ENCODE peak calls at places on chromosome 16, in six cellular contexts. One of them, this sample, is unnamed.

GRCh38 chr16:25012525-25012991 is 2.6 kb downstream of the ARHGAP17 start:
- DNase-seq in lung microvascular endothelial cell: peak; percentile 26
- DNase-seq in HT-29: peak; percentile 60
- DNase-seq in CD4-positive, CD25-positive, alpha-beta regulatory T cell: no peak
- DNase-seq in ELR: peak; percentile 80
- DNase-seq in neural progenitor cell: no peak
- DNase-seq in this sample: no peak

GRCh38 chr16:25464058-25464457 is 206.4 kb upstream of the ZKSCAN2 start:
- DNase-seq in HT-29: no peak
- DNase-seq in CD4-positive, CD25-positive, alpha-beta regulatory T cell: no peak
- DNase-seq in neural progenitor cell: no peak
- DNase-seq in lung microvascular endothelial cell: no peak
- DNase-seq in ELR: no peak
- DNase-seq in this sample: no peak

GRCh38 chr16:6081320-6081976 is 983.9 kb upstream of the EEF2KMT start:
- DNase-seq in CD4-positive, CD25-positive, alpha-beta regulatory T cell: no peak
- DNase-seq in neural progenitor cell: peak; percentile 59
- DNase-seq in ELR: peak; percentile 0
- DNase-seq in lung microvascular endothelial cell: no peak
- DNase-seq in HT-29: peak; percentile 64
- DNase-seq in this sample: no peak

GRCh38 chr16:66898207-66898606 is 17.9 kb downstream of the PDP2 start:
- DNase-seq in CD4-positive, CD25-positive, alpha-beta regulatory T cell: no peak
- DNase-seq in HT-29: no peak
- DNase-seq in ELR: peak; percentile 51
- DNase-seq in lung microvascular endothelial cell: no peak
- DNase-seq in neural progenitor cell: no peak
- DNase-seq in this sample: no peak

GRCh38 chr16:70661918-70662641 is 15.7 kb downstream of the IL34 start:
- DNase-seq in lung microvascular endothelial cell: no peak
- DNase-seq in neural progenitor cell: no peak
- DNase-seq in ELR: no peak
- DNase-seq in HT-29: no peak
- DNase-seq in CD4-positive, CD25-positive, alpha-beta regulatory T cell: no peak
- DNase-seq in this sample: no peak

GRCh38 chr16:83501481-83501880 is 306.3 kb upstream of the HSBP1 start:
- DNase-seq in ELR: peak; percentile 40
- DNase-seq in neural progenitor cell: no peak
- DNase-seq in CD4-positive, CD25-positive, alpha-beta regulatory T cell: no peak
- DNase-seq in HT-29: no peak
- DNase-seq in lung microvascular endothelial cell: no peak
- DNase-seq in this sample: no peak

GRCh38 chr16:24013733-24014645 is 178.2 kb downstream of the PRKCB start:
- DNase-seq in lung microvascular endothelial cell: no peak
- DNase-seq in neural progenitor cell: no peak
- DNase-seq in ELR: no peak
- DNase-seq in HT-29: no peak
- DNase-seq in CD4-positive, CD25-positive, alpha-beta regulatory T cell: no peak
- DNase-seq in this sample: no peak

GRCh38 chr16:12826559-12826958 is 22.9 kb upstream of the CPPED1 start:
- DNase-seq in ELR: no peak
- DNase-seq in lung microvascular endothelial cell: no peak
- DNase-seq in HT-29: no peak
- DNase-seq in CD4-positive, CD25-positive, alpha-beta regulatory T cell: no peak
- DNase-seq in neural progenitor cell: no peak
- DNase-seq in this sample: no peak

GRCh38 chr16:89330177-89330856 is 112.8 kb downstream of the ZNF778 start:
- DNase-seq in neural progenitor cell: no peak
- DNase-seq in HT-29: peak; percentile 84
- DNase-seq in CD4-positive, CD25-positive, alpha-beta regulatory T cell: peak; percentile 39
- DNase-seq in lung microvascular endothelial cell: peak; percentile 93
- DNase-seq in ELR: peak; percentile 84
- DNase-seq in this sample: no peak

GRCh38 chr16:22188595-22189442 is 17.3 kb upstream of the EEF2K start:
- DNase-seq in ELR: peak; percentile 80
- DNase-seq in neural progenitor cell: peak; percentile 87
- DNase-seq in CD4-positive, CD25-positive, alpha-beta regulatory T cell: peak; percentile 58
- DNase-seq in HT-29: peak; percentile 90
- DNase-seq in lung microvascular endothelial cell: peak; percentile 85
- DNase-seq in this sample: peak; percentile 4

GRCh38 chr16:50742521-50743150 is 750 bp downstream of the CYLD start:
- DNase-seq in ELR: peak; percentile 69
- DNase-seq in lung microvascular endothelial cell: peak; percentile 32
- DNase-seq in CD4-positive, CD25-positive, alpha-beta regulatory T cell: peak; percentile 47
- DNase-seq in HT-29: no peak
- DNase-seq in neural progenitor cell: peak; percentile 60
- DNase-seq in this sample: peak; percentile 76

GRCh38 chr16:87201052-87201451 is 116.1 kb downstream of the C16orf95 start:
- DNase-seq in CD4-positive, CD25-positive, alpha-beta regulatory T cell: no peak
- DNase-seq in lung microvascular endothelial cell: peak; percentile 27
- DNase-seq in ELR: peak; percentile 96
- DNase-seq in neural progenitor cell: no peak
- DNase-seq in HT-29: no peak
- DNase-seq in this sample: peak; percentile 80

GRCh38 chr16:1060416-1061340 is 11.9 kb upstream of the SSTR5 start:
- DNase-seq in HT-29: no peak
- DNase-seq in neural progenitor cell: no peak
- DNase-seq in lung microvascular endothelial cell: no peak
- DNase-seq in ELR: no peak
- DNase-seq in CD4-positive, CD25-positive, alpha-beta regulatory T cell: no peak
- DNase-seq in this sample: no peak

GRCh38 chr16:23182675-23183485 is at the start of gene SCNN1G:
- DNase-seq in ELR: no peak
- DNase-seq in CD4-positive, CD25-positive, alpha-beta regulatory T cell: no peak
- DNase-seq in lung microvascular endothelial cell: no peak
- DNase-seq in HT-29: no peak
- DNase-seq in neural progenitor cell: peak; percentile 55
- DNase-seq in this sample: no peak

GRCh38 chr16:51441331-51441730 is 290.3 kb upstream of the SALL1 start:
- DNase-seq in ELR: no peak
- DNase-seq in CD4-positive, CD25-positive, alpha-beta regulatory T cell: no peak
- DNase-seq in neural progenitor cell: no peak
- DNase-seq in HT-29: no peak
- DNase-seq in lung microvascular endothelial cell: no peak
- DNase-seq in this sample: no peak

GRCh38 chr16:85927326-85927725 is 28.4 kb downstream of the IRF8 start:
- DNase-seq in CD4-positive, CD25-positive, alpha-beta regulatory T cell: no peak
- DNase-seq in HT-29: no peak
- DNase-seq in ELR: no peak
- DNase-seq in neural progenitor cell: no peak
- DNase-seq in lung microvascular endothelial cell: no peak
- DNase-seq in this sample: no peak

GRCh38 chr16:75578725-75579124 is 12.5 kb downstream of the GABARAPL2 start:
- DNase-seq in lung microvascular endothelial cell: no peak
- DNase-seq in neural progenitor cell: no peak
- DNase-seq in CD4-positive, CD25-positive, alpha-beta regulatory T cell: no peak
- DNase-seq in HT-29: no peak
- DNase-seq in ELR: no peak
- DNase-seq in this sample: no peak

GRCh38 chr16:53865492-53865863 is 161.5 kb downstream of the FTO start:
- DNase-seq in HT-29: no peak
- DNase-seq in lung microvascular endothelial cell: peak; percentile 17
- DNase-seq in neural progenitor cell: no peak
- DNase-seq in ELR: peak; percentile 68
- DNase-seq in CD4-positive, CD25-positive, alpha-beta regulatory T cell: no peak
- DNase-seq in this sample: no peak

GRCh38 chr16:49010879-49011278 is 270.8 kb downstream of the CBLN1 start:
- DNase-seq in ELR: no peak
- DNase-seq in CD4-positive, CD25-positive, alpha-beta regulatory T cell: no peak
- DNase-seq in neural progenitor cell: no peak
- DNase-seq in HT-29: no peak
- DNase-seq in lung microvascular endothelial cell: no peak
- DNase-seq in this sample: no peak

GRCh38 chr16:476039-476438 is 50.6 kb downstream of the RAB11FIP3 start:
- DNase-seq in HT-29: no peak
- DNase-seq in ELR: no peak
- DNase-seq in lung microvascular endothelial cell: peak; percentile 48
- DNase-seq in CD4-positive, CD25-positive, alpha-beta regulatory T cell: no peak
- DNase-seq in neural progenitor cell: no peak
- DNase-seq in this sample: no peak

GRCh38 chr16:22634913-22635312 is 124.2 kb downstream of the NPIPB5 start:
- DNase-seq in HT-29: no peak
- DNase-seq in lung microvascular endothelial cell: no peak
- DNase-seq in neural progenitor cell: no peak
- DNase-seq in CD4-positive, CD25-positive, alpha-beta regulatory T cell: no peak
- DNase-seq in ELR: no peak
- DNase-seq in this sample: no peak

GRCh38 chr16:73371584-73372319 is 323.8 kb upstream of the ZFHX3 start:
- DNase-seq in neural progenitor cell: no peak
- DNase-seq in HT-29: no peak
- DNase-seq in CD4-positive, CD25-positive, alpha-beta regulatory T cell: no peak
- DNase-seq in ELR: no peak
- DNase-seq in lung microvascular endothelial cell: no peak
- DNase-seq in this sample: no peak

This sample was measured in Right ventricle myocardium inferior.